ENCODE peak calls at places on chromosome 19, in six cellular contexts. M is cardiac muscle cell; A is A673; K is left ventricle myocardium inferior; H is endodermal cell; P is CD8-positive, alpha-beta memory T cell. G is an unnamed sample. For H3K4me1, the result is how much of the 10 kb centered on the place peaks cover.

GRCh38 chr19:39553082-39553652 is 13.2 kb upstream of the EID2 start:
- DNase-seq in M (no peak), A (no peak), K (no peak), H (no peak), P (no peak), G (no peak)

GRCh38 chr19:1102407-1103106 is 1.2 kb upstream of the GPX4 start:
- DNase-seq in M (no peak), A (no peak), K (no peak), H (no peak), P (no peak), G (peak)

GRCh38 chr19:41332468-41332867 is 21.3 kb downstream of the TGFB1 start:
- DNase-seq in M (no peak), A (no peak), K (no peak), H (no peak), P (no peak), G (no peak)

GRCh38 chr19:31220540-31220939 is 128.7 kb downstream of the TSHZ3 start:
- DNase-seq in M (peak), A (peak), K (no peak), H (peak), P (no peak), G (peak)

GRCh38 chr19:18427080-18427751 is 8.0 kb downstream of the SSBP4 start:
- DNase-seq in M (no peak), A (no peak), K (no peak), H (peak), P (no peak), G (no peak)

GRCh38 chr19:38224014-38224862 is at the start of gene DPF1:
- DNase-seq in M (peak), A (peak), K (peak), H (peak), P (peak), G (peak)

GRCh38 chr19:10766681-10767201 is 48.9 kb downstream of the DNM2 start:
- DNase-seq in M (no peak), A (peak), K (peak), H (no peak), P (no peak), G (no peak)

GRCh38 chr19:1324792-1325567 is 39.3 kb downstream of the EFNA2 start:
- DNase-seq in M (peak), A (peak), K (peak), H (no peak), P (peak), G (no peak)

GRCh38 chr19:15194938-15195337 is 5.9 kb downstream of the NOTCH3 start:
- DNase-seq in M (no peak), A (no peak), K (no peak), H (no peak), P (no peak), G (no peak)

DNA sequence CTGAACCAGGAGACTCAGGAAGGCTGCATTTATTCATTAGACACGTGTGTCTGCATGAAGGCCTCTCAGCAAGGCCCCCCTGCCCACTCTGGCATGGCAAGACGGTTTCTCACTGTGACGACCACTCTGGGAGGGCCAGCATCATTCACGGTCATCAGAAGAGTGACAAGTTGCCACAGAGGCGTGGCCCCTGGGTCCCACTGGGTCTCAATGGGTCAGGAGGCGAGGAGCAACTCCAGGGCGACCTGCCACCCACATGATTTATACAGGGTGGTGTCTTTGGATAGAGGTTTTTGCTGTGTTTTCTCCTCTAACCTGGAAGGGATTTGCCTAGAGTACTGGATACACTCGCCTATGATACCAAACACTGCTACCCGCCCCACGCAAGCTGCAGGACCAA is 60.7 kb downstream of the KLF2 start:
- DNase-seq in M (no peak), A (no peak), K (peak), H (no peak), P (no peak), G (no peak)
- H3K4me1 ChIP-seq in M (under half), A (under half), K (half or more), H (under half), P (half or more), G (under half)

GRCh38 chr19:46860846-46861690 is at the start of gene ARHGAP35:
- DNase-seq in M (no peak), A (peak), K (no peak), H (peak), P (peak), G (peak)
- H3K4me1 ChIP-seq in M (under half), A (under half), K (half or more), H (under half), P (under half), G (under half)

GRCh38 chr19:35901055-35901644 is 810 bp upstream of the NFKBID start:
- DNase-seq in M (no peak), A (no peak), K (no peak), H (no peak), P (no peak), G (no peak)
- H3K4me1 ChIP-seq in M (under half), A (under half), K (under half), H (under half), P (half or more), G (under half)

DNA sequence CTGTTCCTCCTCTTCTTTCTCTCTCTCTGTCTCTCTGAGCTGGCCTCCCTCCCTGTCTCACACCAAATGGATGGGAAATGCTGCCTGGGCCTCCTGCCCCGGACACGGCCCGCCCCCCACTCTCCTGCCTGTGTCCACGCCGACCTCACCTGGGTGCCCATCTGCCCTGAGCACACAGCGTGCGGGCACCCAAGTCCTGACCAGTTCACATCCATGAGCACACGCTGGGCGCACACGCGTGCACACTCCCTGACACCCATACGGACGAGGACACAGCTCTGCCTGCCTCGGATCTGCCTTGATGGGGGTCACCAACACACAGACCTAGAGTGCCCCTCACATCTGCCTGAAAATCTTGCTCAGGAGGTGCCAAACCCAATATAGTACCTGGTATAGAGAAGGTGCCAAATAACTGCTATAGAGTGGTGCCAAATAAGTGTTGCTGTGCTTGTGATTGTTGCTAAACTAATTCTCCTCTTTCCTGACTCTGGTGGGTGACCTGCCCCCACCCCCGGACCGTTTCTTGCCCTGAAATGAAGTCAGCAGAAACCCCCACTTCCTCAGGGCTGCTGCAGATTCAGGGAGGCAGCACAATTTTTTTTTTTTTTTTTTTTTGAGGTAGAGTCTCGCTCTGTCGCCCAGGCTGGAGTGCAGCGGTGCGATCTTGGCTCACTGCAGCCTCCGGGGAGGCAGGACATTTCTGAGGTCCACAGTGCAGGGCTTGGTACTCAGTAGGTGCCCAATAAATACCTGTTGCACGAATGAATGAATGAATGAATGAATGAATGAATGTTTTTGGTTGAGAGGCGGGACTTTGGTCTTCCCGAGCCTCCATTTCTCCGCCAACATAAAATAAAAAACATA is 4.6 kb downstream of the NFIC start:
- DNase-seq in M (no peak), A (no peak), K (no peak), H (no peak), P (no peak), G (no peak)
- H3K4me1 ChIP-seq in M (under half), A (under half), K (half or more), H (under half), P (under half), G (under half)